ENCODE peak calls at places on chromosome 1, in ten cellular contexts. S is stimulated activated naive CD8-positive, alpha-beta T cell treated with anti-CD3 and anti-CD28 coated beads, Interleukin-15, Interleukin-2, amounts not matched to agents 100 U/mL and 50 U/mL, for 24 hours; K is iris pigment epithelial cell; O is T-helper 9 cell; N is tibial artery; F is heart left ventricle; Q is HFF-Myc; J is SHP77; V is MV-4-11; U is HuH-7.5. Y is an unnamed sample.

GRCh38 chr1:40256401-40257084 is 1.5 kb upstream of the ZMPSTE24 start:
- DNase-seq in Q (no peak), V (no peak), J (no peak), O (no peak), F (no peak), K (no peak), U (no peak), N (no peak), S (no peak), Y (no peak)

GRCh38 chr1:230104395-230105244 is 37.6 kb downstream of the GALNT2 start:
- DNase-seq in U (peak; percentile 56), K (peak; percentile 99), O (peak; percentile 6), V (peak; percentile 82), S (peak; percentile 86), N (peak; percentile 99), F (peak; percentile 94), J (peak; percentile 82), Q (peak; percentile 95), Y (peak; percentile 99)

GRCh38 chr1:231799363-231799986 is 172.9 kb downstream of the DISC1 start:
- DNase-seq in U (no peak), N (no peak), F (no peak), Q (no peak), V (no peak), K (no peak), S (no peak), J (no peak), O (no peak), Y (no peak)

GRCh38 chr1:83763281-83764095 is 235.4 kb downstream of the TTLL7 start:
- DNase-seq in J (no peak), S (no peak), U (no peak), N (no peak), F (no peak), K (no peak), O (no peak), V (no peak), Q (no peak), Y (no peak)

GRCh38 chr1:6065093-6065878 is 19.6 kb downstream of the KCNAB2 start:
- DNase-seq in F (peak; percentile 60), S (no peak), K (no peak), N (no peak), J (no peak), V (no peak), Q (no peak), U (no peak), O (no peak), Y (no peak)

GRCh38 chr1:2881556-2881955 is 80.1 kb upstream of the TTC34 start:
- DNase-seq in N (no peak), J (no peak), O (no peak), Q (no peak), U (no peak), K (no peak), V (no peak), S (no peak), F (no peak), Y (no peak)

GRCh38 chr1:22031214-22031962 is 21.1 kb upstream of the CDC42 start:
- DNase-seq in V (peak; percentile 86), O (no peak), S (no peak), Q (no peak), F (peak; percentile 57), J (no peak), K (no peak), N (no peak), U (no peak), Y (no peak)

GRCh38 chr1:43024905-43025304 is 66.2 kb upstream of the SLC2A1 start:
- DNase-seq in Q (no peak), K (no peak), F (no peak), V (no peak), U (no peak), O (no peak), J (no peak), S (no peak), N (no peak), Y (no peak)

GRCh38 chr1:112957133-112957812 is 1.3 kb upstream of the SLC16A1 start:
- DNase-seq in S (peak; percentile 43), F (no peak), N (no peak), Q (peak; percentile 79), K (peak; percentile 96), U (peak; percentile 11), J (peak; percentile 48), O (peak; percentile 6), V (peak; percentile 24), Y (peak; percentile 78)

GRCh38 chr1:12556368-12556930 is 61.6 kb downstream of the DHRS3 start:
- DNase-seq in S (no peak), K (peak; percentile 91), F (peak; percentile 77), N (peak; percentile 90), V (peak; percentile 11), J (no peak), O (no peak), U (no peak), Q (no peak), Y (peak; percentile 88)

Y was measured in GM04504.